ENCODE peak calls at places on chromosomes 4 and X, in six cellular contexts. One of them, this sample, is unnamed.

GRCh38 chr4:38510201-38510600 is 153.8 kb upstream of the KLF3 start:
- DNase-seq in HFF-Myc: no peak
- DNase-seq in astrocyte: no peak
- DNase-seq in CD4-positive, alpha-beta T cell: no peak
- DNase-seq in GM23338: no peak
- DNase-seq in RWPE1: no peak
- DNase-seq in this sample: no peak

GRCh38 chrX:150212672-150213480 is 150.2 kb upstream of the MAMLD1 start:
- DNase-seq in HFF-Myc: no peak
- DNase-seq in astrocyte: no peak
- DNase-seq in CD4-positive, alpha-beta T cell: no peak
- DNase-seq in GM23338: peak; percentile 14
- DNase-seq in RWPE1: no peak
- DNase-seq in this sample: no peak

GRCh38 chr4:184355111-184355604 is 119.2 kb downstream of the IRF2 start:
- DNase-seq in HFF-Myc: peak; percentile 89
- DNase-seq in astrocyte: peak; percentile 81
- DNase-seq in CD4-positive, alpha-beta T cell: no peak
- DNase-seq in GM23338: no peak
- DNase-seq in RWPE1: peak; percentile 24
- DNase-seq in this sample: no peak

GRCh38 chr4:105956566-105956965 is 61.3 kb downstream of the NPNT start:
- DNase-seq in HFF-Myc: no peak
- DNase-seq in astrocyte: no peak
- DNase-seq in CD4-positive, alpha-beta T cell: no peak
- DNase-seq in GM23338: no peak
- DNase-seq in RWPE1: no peak
- DNase-seq in this sample: no peak

GRCh38 chrX:41314204-41314603 is 19.8 kb upstream of the DDX3X start:
- DNase-seq in HFF-Myc: no peak
- DNase-seq in astrocyte: no peak
- DNase-seq in CD4-positive, alpha-beta T cell: no peak
- DNase-seq in GM23338: no peak
- DNase-seq in RWPE1: no peak
- DNase-seq in this sample: no peak

GRCh38 chrX:133741303-133741702 is 244.1 kb downstream of the GPC3 start:
- DNase-seq in HFF-Myc: no peak
- DNase-seq in astrocyte: peak; percentile 24
- DNase-seq in CD4-positive, alpha-beta T cell: no peak
- DNase-seq in GM23338: no peak
- DNase-seq in RWPE1: no peak
- DNase-seq in this sample: no peak

GRCh38 chrX:78746496-78746895 is 1.0 kb upstream of the LPAR4 start:
- DNase-seq in HFF-Myc: no peak
- DNase-seq in astrocyte: no peak
- DNase-seq in CD4-positive, alpha-beta T cell: no peak
- DNase-seq in GM23338: peak; percentile 49
- DNase-seq in RWPE1: no peak
- DNase-seq in this sample: no peak

GRCh38 chrX:41522681-41523080 is 75.5 kb downstream of the NYX start:
- DNase-seq in HFF-Myc: no peak
- DNase-seq in astrocyte: no peak
- DNase-seq in CD4-positive, alpha-beta T cell: no peak
- DNase-seq in GM23338: no peak
- DNase-seq in RWPE1: no peak
- DNase-seq in this sample: no peak

GRCh38 chr4:140099993-140100392 is 54.0 kb downstream of the MAML3 start:
- DNase-seq in HFF-Myc: no peak
- DNase-seq in astrocyte: no peak
- DNase-seq in CD4-positive, alpha-beta T cell: no peak
- DNase-seq in GM23338: no peak
- DNase-seq in RWPE1: no peak
- DNase-seq in this sample: no peak

GRCh38 chr4:173731257-173731656 is 201.2 kb upstream of the HAND2 start:
- DNase-seq in HFF-Myc: no peak
- DNase-seq in astrocyte: no peak
- DNase-seq in CD4-positive, alpha-beta T cell: no peak
- DNase-seq in GM23338: no peak
- DNase-seq in RWPE1: no peak
- DNase-seq in this sample: no peak

GRCh38 chr4:73742776-73743175 is 2.4 kb downstream of the CXCL8 start:
- DNase-seq in HFF-Myc: no peak
- DNase-seq in astrocyte: no peak
- DNase-seq in CD4-positive, alpha-beta T cell: no peak
- DNase-seq in GM23338: no peak
- DNase-seq in RWPE1: no peak
- DNase-seq in this sample: no peak

GRCh38 chrX:110915579-110915978 is 120.0 kb upstream of the CHRDL1 start:
- DNase-seq in HFF-Myc: no peak
- DNase-seq in astrocyte: no peak
- DNase-seq in CD4-positive, alpha-beta T cell: no peak
- DNase-seq in GM23338: no peak
- DNase-seq in RWPE1: no peak
- DNase-seq in this sample: no peak

GRCh38 chr4:137451150-137451850 is 81.0 kb downstream of the PCDH18 start:
- DNase-seq in HFF-Myc: no peak
- DNase-seq in astrocyte: no peak
- DNase-seq in CD4-positive, alpha-beta T cell: no peak
- DNase-seq in GM23338: peak; percentile 84
- DNase-seq in RWPE1: no peak
- DNase-seq in this sample: no peak

GRCh38 chrX:72409993-72410392 is 104.3 kb upstream of the CITED1 start:
- DNase-seq in HFF-Myc: no peak
- DNase-seq in astrocyte: no peak
- DNase-seq in CD4-positive, alpha-beta T cell: no peak
- DNase-seq in GM23338: no peak
- DNase-seq in RWPE1: no peak
- DNase-seq in this sample: no peak

GRCh38 chrX:19698125-19698524 is 182.8 kb upstream of the MAP3K15 start:
- DNase-seq in HFF-Myc: no peak
- DNase-seq in astrocyte: peak; percentile 67
- DNase-seq in CD4-positive, alpha-beta T cell: no peak
- DNase-seq in GM23338: no peak
- DNase-seq in RWPE1: no peak
- DNase-seq in this sample: no peak

GRCh38 chr4:3202836-3203820 is 45.8 kb upstream of the MSANTD1 start:
- DNase-seq in HFF-Myc: no peak
- DNase-seq in astrocyte: no peak
- DNase-seq in CD4-positive, alpha-beta T cell: peak; percentile 13
- DNase-seq in GM23338: no peak
- DNase-seq in RWPE1: no peak
- DNase-seq in this sample: no peak

GRCh38 chr4:26420438-26420837 is 69.8 kb downstream of the CCKAR start:
- DNase-seq in HFF-Myc: no peak
- DNase-seq in astrocyte: peak; percentile 50
- DNase-seq in CD4-positive, alpha-beta T cell: no peak
- DNase-seq in GM23338: no peak
- DNase-seq in RWPE1: no peak
- DNase-seq in this sample: no peak

GRCh38 chrX:43140546-43140945 is 362.6 kb upstream of the PPP1R2C start:
- DNase-seq in HFF-Myc: no peak
- DNase-seq in astrocyte: no peak
- DNase-seq in CD4-positive, alpha-beta T cell: no peak
- DNase-seq in GM23338: no peak
- DNase-seq in RWPE1: peak; percentile 40
- DNase-seq in this sample: no peak

GRCh38 chrX:18574591-18574990 is 97.3 kb downstream of the RS1 start:
- DNase-seq in HFF-Myc: peak; percentile 25
- DNase-seq in astrocyte: peak; percentile 66
- DNase-seq in CD4-positive, alpha-beta T cell: no peak
- DNase-seq in GM23338: no peak
- DNase-seq in RWPE1: peak; percentile 32
- DNase-seq in this sample: no peak

GRCh38 chrX:77431227-77431626 is 16.0 kb upstream of the FGF16 start:
- DNase-seq in HFF-Myc: peak; percentile 27
- DNase-seq in astrocyte: peak; percentile 58
- DNase-seq in CD4-positive, alpha-beta T cell: no peak
- DNase-seq in GM23338: peak; percentile 18
- DNase-seq in RWPE1: no peak
- DNase-seq in this sample: no peak

GRCh38 chr4:85756938-85757337 is 282.0 kb downstream of the ARHGAP24 start:
- DNase-seq in HFF-Myc: no peak
- DNase-seq in astrocyte: no peak
- DNase-seq in CD4-positive, alpha-beta T cell: no peak
- DNase-seq in GM23338: peak; percentile 65
- DNase-seq in RWPE1: peak; percentile 14
- DNase-seq in this sample: no peak
- TF ChIP-seq CTCF in HFF-Myc: peak; percentile 46
- TF ChIP-seq CTCF in astrocyte: peak; percentile 43
- TF ChIP-seq CTCF in CD4-positive, alpha-beta T cell: no peak
- TF ChIP-seq CTCF in GM23338: peak; percentile 68
- TF ChIP-seq CTCF in RWPE1: peak; percentile 35
- TF ChIP-seq CTCF in this sample: peak; percentile 63

DNA sequence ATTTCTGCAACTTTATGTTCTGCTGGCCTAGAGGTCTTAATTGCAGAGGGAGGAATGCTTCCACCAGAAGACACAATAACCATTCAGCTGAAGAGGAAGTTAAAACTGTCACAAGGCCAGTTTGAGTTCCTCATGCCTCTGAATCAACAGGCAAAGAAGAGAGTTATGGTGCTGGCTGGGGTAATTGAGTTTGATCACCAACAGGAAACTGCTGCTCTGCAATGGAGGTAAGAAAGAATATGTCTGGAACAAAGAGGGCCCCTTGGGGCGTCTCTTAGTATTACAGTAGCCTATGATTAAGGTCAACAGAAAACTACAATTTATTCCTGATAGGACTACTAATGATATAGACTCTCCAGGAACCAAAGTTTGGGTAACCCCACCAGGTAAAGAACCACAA is 744.0 kb downstream of the FSTL5 start:
- DNase-seq in HFF-Myc: no peak
- DNase-seq in astrocyte: no peak
- DNase-seq in CD4-positive, alpha-beta T cell: no peak
- DNase-seq in GM23338: peak; percentile 66
- DNase-seq in RWPE1: no peak
- DNase-seq in this sample: no peak
- TF ChIP-seq CTCF in HFF-Myc: peak; percentile 5
- TF ChIP-seq CTCF in astrocyte: no peak
- TF ChIP-seq CTCF in CD4-positive, alpha-beta T cell: no peak
- TF ChIP-seq CTCF in GM23338: peak; percentile 56
- TF ChIP-seq CTCF in RWPE1: no peak
- TF ChIP-seq CTCF in this sample: peak; percentile 10

GRCh38 chr4:71186566-71187398 is 152.0 kb upstream of the SLC4A4 start:
- DNase-seq in HFF-Myc: no peak
- DNase-seq in astrocyte: peak; percentile 47
- DNase-seq in CD4-positive, alpha-beta T cell: peak; percentile 1
- DNase-seq in GM23338: peak; percentile 79
- DNase-seq in RWPE1: peak; percentile 9
- DNase-seq in this sample: no peak

GRCh38 chr4:71187399-71188196 is 151.2 kb upstream of the SLC4A4 start:
- DNase-seq in HFF-Myc: no peak
- DNase-seq in astrocyte: peak; percentile 51
- DNase-seq in CD4-positive, alpha-beta T cell: peak; percentile 1
- DNase-seq in GM23338: no peak
- DNase-seq in RWPE1: no peak
- DNase-seq in this sample: no peak

GRCh38 chr4:71186257-71186565 is 152.6 kb upstream of the SLC4A4 start:
- DNase-seq in HFF-Myc: no peak
- DNase-seq in astrocyte: no peak
- DNase-seq in CD4-positive, alpha-beta T cell: no peak
- DNase-seq in GM23338: no peak
- DNase-seq in RWPE1: no peak
- DNase-seq in this sample: no peak

GRCh38 chr4:71181332-71181731 is 157.5 kb upstream of the SLC4A4 start:
- DNase-seq in HFF-Myc: no peak
- DNase-seq in astrocyte: no peak
- DNase-seq in CD4-positive, alpha-beta T cell: no peak
- DNase-seq in GM23338: no peak
- DNase-seq in RWPE1: no peak
- DNase-seq in this sample: no peak

GRCh38 chr4:71184195-71184781 is 154.5 kb upstream of the SLC4A4 start:
- DNase-seq in HFF-Myc: peak; percentile 38
- DNase-seq in astrocyte: peak; percentile 55
- DNase-seq in CD4-positive, alpha-beta T cell: peak; percentile 14
- DNase-seq in GM23338: peak; percentile 84
- DNase-seq in RWPE1: peak; percentile 42
- DNase-seq in this sample: peak; percentile 15
- TF ChIP-seq CTCF in HFF-Myc: peak; percentile 66
- TF ChIP-seq CTCF in astrocyte: peak; percentile 89
- TF ChIP-seq CTCF in CD4-positive, alpha-beta T cell: peak; percentile 69
- TF ChIP-seq CTCF in GM23338: peak; percentile 82
- TF ChIP-seq CTCF in RWPE1: peak; percentile 75
- TF ChIP-seq CTCF in this sample: peak; percentile 66

GRCh38 chr4:122203407-122203806 is 51.3 kb downstream of the BLTP1 start:
- DNase-seq in HFF-Myc: no peak
- DNase-seq in astrocyte: no peak
- DNase-seq in CD4-positive, alpha-beta T cell: no peak
- DNase-seq in GM23338: no peak
- DNase-seq in RWPE1: no peak
- DNase-seq in this sample: no peak

DNA sequence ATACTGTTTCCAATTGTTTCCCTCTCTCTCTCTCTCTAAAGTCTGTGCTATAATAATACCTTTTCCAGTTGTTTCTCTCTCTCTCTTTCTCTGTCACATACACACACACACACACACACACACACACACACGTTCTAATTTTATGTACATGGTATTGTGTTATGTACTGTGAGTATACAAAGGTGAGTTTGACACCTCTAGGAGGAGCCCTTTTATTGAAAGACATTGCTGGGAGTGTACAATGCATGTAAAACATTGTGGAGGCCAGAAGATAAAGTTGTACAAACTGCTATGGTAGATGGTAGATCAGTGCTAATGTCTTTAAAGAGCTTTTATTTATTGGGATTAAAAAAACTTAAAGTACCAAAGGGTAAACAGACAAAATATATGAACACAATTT is 53.6 kb downstream of the BLTP1 start:
- DNase-seq in HFF-Myc: no peak
- DNase-seq in astrocyte: no peak
- DNase-seq in CD4-positive, alpha-beta T cell: no peak
- DNase-seq in GM23338: no peak
- DNase-seq in RWPE1: no peak
- DNase-seq in this sample: no peak
- TF ChIP-seq CTCF in HFF-Myc: no peak
- TF ChIP-seq CTCF in astrocyte: no peak
- TF ChIP-seq CTCF in CD4-positive, alpha-beta T cell: peak; percentile 13
- TF ChIP-seq CTCF in GM23338: no peak
- TF ChIP-seq CTCF in RWPE1: no peak
- TF ChIP-seq CTCF in this sample: peak; percentile 8

This sample was measured in Panc1.